ENCODE peak calls at places on chromosomes 2 and 18, in five cellular contexts. One of them, this sample, is unnamed.

GRCh38 chr18:32238635-32239268 is 48.9 kb downstream of the MEP1B start:
- DNase-seq in SHP77 treated with DMSO at 0.1 percent for 48 hours: no peak
- DNase-seq in SIG-M5: no peak
- DNase-seq in T follicular helper cell: no peak
- DNase-seq in activated CD4-positive, alpha-beta T cell treated with anti-CD3 and anti-CD28 coated beads for 1 hour: no peak
- DNase-seq in this sample: no peak

GRCh38 chr2:231791107-231791506 is 4.9 kb downstream of the COPS7B start:
- DNase-seq in SHP77 treated with DMSO at 0.1 percent for 48 hours: no peak
- DNase-seq in SIG-M5: no peak
- DNase-seq in T follicular helper cell: no peak
- DNase-seq in activated CD4-positive, alpha-beta T cell treated with anti-CD3 and anti-CD28 coated beads for 1 hour: no peak
- DNase-seq in this sample: no peak

GRCh38 chr2:127663566-127664064 is 11.7 kb downstream of the LIMS2 start:
- DNase-seq in SHP77 treated with DMSO at 0.1 percent for 48 hours: no peak
- DNase-seq in SIG-M5: no peak
- DNase-seq in T follicular helper cell: no peak
- DNase-seq in activated CD4-positive, alpha-beta T cell treated with anti-CD3 and anti-CD28 coated beads for 1 hour: no peak
- DNase-seq in this sample: no peak

GRCh38 chr2:27271631-27272340 is 3.4 kb upstream of the DNAJC5G start:
- DNase-seq in SHP77 treated with DMSO at 0.1 percent for 48 hours: no peak
- DNase-seq in SIG-M5: no peak
- DNase-seq in T follicular helper cell: no peak
- DNase-seq in activated CD4-positive, alpha-beta T cell treated with anti-CD3 and anti-CD28 coated beads for 1 hour: no peak
- DNase-seq in this sample: no peak

GRCh38 chr2:70767699-70768584 is at the start of gene ADD2:
- DNase-seq in SHP77 treated with DMSO at 0.1 percent for 48 hours: no peak
- DNase-seq in SIG-M5: no peak
- DNase-seq in T follicular helper cell: no peak
- DNase-seq in activated CD4-positive, alpha-beta T cell treated with anti-CD3 and anti-CD28 coated beads for 1 hour: no peak
- DNase-seq in this sample: no peak

GRCh38 chr18:49018553-49018943 is 67.8 kb upstream of the SMAD7 start:
- DNase-seq in SHP77 treated with DMSO at 0.1 percent for 48 hours: no peak
- DNase-seq in SIG-M5: no peak
- DNase-seq in T follicular helper cell: no peak
- DNase-seq in activated CD4-positive, alpha-beta T cell treated with anti-CD3 and anti-CD28 coated beads for 1 hour: peak; percentile 2
- DNase-seq in this sample: no peak

GRCh38 chr2:62354771-62355550 is 151.0 kb downstream of the TMEM17 start:
- DNase-seq in SHP77 treated with DMSO at 0.1 percent for 48 hours: no peak
- DNase-seq in SIG-M5: no peak
- DNase-seq in T follicular helper cell: no peak
- DNase-seq in activated CD4-positive, alpha-beta T cell treated with anti-CD3 and anti-CD28 coated beads for 1 hour: no peak
- DNase-seq in this sample: no peak

GRCh38 chr2:96108578-96109561 is 7.5 kb downstream of the ADRA2B start:
- DNase-seq in SHP77 treated with DMSO at 0.1 percent for 48 hours: no peak
- DNase-seq in SIG-M5: no peak
- DNase-seq in T follicular helper cell: no peak
- DNase-seq in activated CD4-positive, alpha-beta T cell treated with anti-CD3 and anti-CD28 coated beads for 1 hour: no peak
- DNase-seq in this sample: no peak

GRCh38 chr18:48629730-48630324 is 91.0 kb downstream of the CTIF start:
- DNase-seq in SHP77 treated with DMSO at 0.1 percent for 48 hours: no peak
- DNase-seq in SIG-M5: no peak
- DNase-seq in T follicular helper cell: no peak
- DNase-seq in activated CD4-positive, alpha-beta T cell treated with anti-CD3 and anti-CD28 coated beads for 1 hour: no peak
- DNase-seq in this sample: no peak

GRCh38 chr18:68735498-68736343 is 20.8 kb upstream of the TMX3 start:
- DNase-seq in SHP77 treated with DMSO at 0.1 percent for 48 hours: no peak
- DNase-seq in SIG-M5: no peak
- DNase-seq in T follicular helper cell: no peak
- DNase-seq in activated CD4-positive, alpha-beta T cell treated with anti-CD3 and anti-CD28 coated beads for 1 hour: no peak
- DNase-seq in this sample: no peak

GRCh38 chr2:55419236-55419513 is 481 bp downstream of the CCDC88A start:
- DNase-seq in SHP77 treated with DMSO at 0.1 percent for 48 hours: no peak
- DNase-seq in SIG-M5: no peak
- DNase-seq in T follicular helper cell: no peak
- DNase-seq in activated CD4-positive, alpha-beta T cell treated with anti-CD3 and anti-CD28 coated beads for 1 hour: no peak
- DNase-seq in this sample: no peak

GRCh38 chr18:40925071-40925541 is 1029.9 kb upstream of the PIK3C3 start:
- DNase-seq in SHP77 treated with DMSO at 0.1 percent for 48 hours: no peak
- DNase-seq in SIG-M5: no peak
- DNase-seq in T follicular helper cell: no peak
- DNase-seq in activated CD4-positive, alpha-beta T cell treated with anti-CD3 and anti-CD28 coated beads for 1 hour: no peak
- DNase-seq in this sample: no peak

GRCh38 chr2:152415231-152415642 is 80.3 kb downstream of the FMNL2 start:
- DNase-seq in SHP77 treated with DMSO at 0.1 percent for 48 hours: no peak
- DNase-seq in SIG-M5: no peak
- DNase-seq in T follicular helper cell: no peak
- DNase-seq in activated CD4-positive, alpha-beta T cell treated with anti-CD3 and anti-CD28 coated beads for 1 hour: no peak
- DNase-seq in this sample: no peak

GRCh38 chr2:159614534-159615186 is 1.7 kb downstream of the BAZ2B start:
- DNase-seq in SHP77 treated with DMSO at 0.1 percent for 48 hours: no peak
- DNase-seq in SIG-M5: no peak
- DNase-seq in T follicular helper cell: no peak
- DNase-seq in activated CD4-positive, alpha-beta T cell treated with anti-CD3 and anti-CD28 coated beads for 1 hour: no peak
- DNase-seq in this sample: no peak

GRCh38 chr2:54114936-54115283 is 505 bp upstream of the ACYP2 start:
- DNase-seq in SHP77 treated with DMSO at 0.1 percent for 48 hours: peak; percentile 76
- DNase-seq in SIG-M5: no peak
- DNase-seq in T follicular helper cell: no peak
- DNase-seq in activated CD4-positive, alpha-beta T cell treated with anti-CD3 and anti-CD28 coated beads for 1 hour: no peak
- DNase-seq in this sample: no peak

GRCh38 chr2:69597843-69598610 is 45.5 kb downstream of the AAK1 start:
- DNase-seq in SHP77 treated with DMSO at 0.1 percent for 48 hours: no peak
- DNase-seq in SIG-M5: no peak
- DNase-seq in T follicular helper cell: no peak
- DNase-seq in activated CD4-positive, alpha-beta T cell treated with anti-CD3 and anti-CD28 coated beads for 1 hour: no peak
- DNase-seq in this sample: no peak

GRCh38 chr18:12017079-12017478 is 35.8 kb downstream of the IMPA2 start:
- DNase-seq in SHP77 treated with DMSO at 0.1 percent for 48 hours: no peak
- DNase-seq in SIG-M5: no peak
- DNase-seq in T follicular helper cell: no peak
- DNase-seq in activated CD4-positive, alpha-beta T cell treated with anti-CD3 and anti-CD28 coated beads for 1 hour: no peak
- DNase-seq in this sample: no peak

GRCh38 chr2:208370881-208371633 is 35.5 kb upstream of the PTH2R start:
- DNase-seq in SHP77 treated with DMSO at 0.1 percent for 48 hours: no peak
- DNase-seq in SIG-M5: no peak
- DNase-seq in T follicular helper cell: no peak
- DNase-seq in activated CD4-positive, alpha-beta T cell treated with anti-CD3 and anti-CD28 coated beads for 1 hour: no peak
- DNase-seq in this sample: no peak

GRCh38 chr2:167783266-167784070 is 463.9 kb downstream of the STK39 start:
- DNase-seq in SHP77 treated with DMSO at 0.1 percent for 48 hours: no peak
- DNase-seq in SIG-M5: no peak
- DNase-seq in T follicular helper cell: no peak
- DNase-seq in activated CD4-positive, alpha-beta T cell treated with anti-CD3 and anti-CD28 coated beads for 1 hour: no peak
- DNase-seq in this sample: no peak

GRCh38 chr2:221612171-221612570 is 40.1 kb upstream of the EPHA4 start:
- DNase-seq in SHP77 treated with DMSO at 0.1 percent for 48 hours: no peak
- DNase-seq in SIG-M5: no peak
- DNase-seq in T follicular helper cell: no peak
- DNase-seq in activated CD4-positive, alpha-beta T cell treated with anti-CD3 and anti-CD28 coated beads for 1 hour: no peak
- DNase-seq in this sample: no peak

GRCh38 chr2:143333168-143333791 is 204.1 kb downstream of the ARHGAP15 start:
- DNase-seq in SHP77 treated with DMSO at 0.1 percent for 48 hours: no peak
- DNase-seq in SIG-M5: no peak
- DNase-seq in T follicular helper cell: no peak
- DNase-seq in activated CD4-positive, alpha-beta T cell treated with anti-CD3 and anti-CD28 coated beads for 1 hour: no peak
- DNase-seq in this sample: no peak

GRCh38 chr2:29326926-29327325 is 211.7 kb downstream of the CLIP4 start:
- DNase-seq in SHP77 treated with DMSO at 0.1 percent for 48 hours: no peak
- DNase-seq in SIG-M5: no peak
- DNase-seq in T follicular helper cell: no peak
- DNase-seq in activated CD4-positive, alpha-beta T cell treated with anti-CD3 and anti-CD28 coated beads for 1 hour: no peak
- DNase-seq in this sample: no peak

GRCh38 chr2:696999-697627 is 19.9 kb upstream of the TMEM18 start:
- DNase-seq in SHP77 treated with DMSO at 0.1 percent for 48 hours: no peak
- DNase-seq in SIG-M5: no peak
- DNase-seq in T follicular helper cell: no peak
- DNase-seq in activated CD4-positive, alpha-beta T cell treated with anti-CD3 and anti-CD28 coated beads for 1 hour: no peak
- DNase-seq in this sample: no peak

GRCh38 chr18:7754725-7755181 is 187.6 kb downstream of the PTPRM start:
- DNase-seq in SHP77 treated with DMSO at 0.1 percent for 48 hours: no peak
- DNase-seq in SIG-M5: no peak
- DNase-seq in T follicular helper cell: no peak
- DNase-seq in activated CD4-positive, alpha-beta T cell treated with anti-CD3 and anti-CD28 coated beads for 1 hour: no peak
- DNase-seq in this sample: no peak

GRCh38 chr2:149467461-149467860 is 120.1 kb downstream of the MMADHC start:
- DNase-seq in SHP77 treated with DMSO at 0.1 percent for 48 hours: no peak
- DNase-seq in SIG-M5: no peak
- DNase-seq in T follicular helper cell: no peak
- DNase-seq in activated CD4-positive, alpha-beta T cell treated with anti-CD3 and anti-CD28 coated beads for 1 hour: no peak
- DNase-seq in this sample: no peak

GRCh38 chr2:12061785-12062184 is 315.4 kb downstream of the LPIN1 start:
- DNase-seq in SHP77 treated with DMSO at 0.1 percent for 48 hours: no peak
- DNase-seq in SIG-M5: no peak
- DNase-seq in T follicular helper cell: no peak
- DNase-seq in activated CD4-positive, alpha-beta T cell treated with anti-CD3 and anti-CD28 coated beads for 1 hour: no peak
- DNase-seq in this sample: no peak

GRCh38 chr2:182509-183122 is 81.2 kb downstream of the SH3YL1 start:
- DNase-seq in SHP77 treated with DMSO at 0.1 percent for 48 hours: no peak
- DNase-seq in SIG-M5: no peak
- DNase-seq in T follicular helper cell: no peak
- DNase-seq in activated CD4-positive, alpha-beta T cell treated with anti-CD3 and anti-CD28 coated beads for 1 hour: no peak
- DNase-seq in this sample: no peak

GRCh38 chr2:24101992-24102391 is 17.4 kb upstream of the TP53I3 start:
- DNase-seq in SHP77 treated with DMSO at 0.1 percent for 48 hours: no peak
- DNase-seq in SIG-M5: no peak
- DNase-seq in T follicular helper cell: no peak
- DNase-seq in activated CD4-positive, alpha-beta T cell treated with anti-CD3 and anti-CD28 coated beads for 1 hour: no peak
- DNase-seq in this sample: no peak

GRCh38 chr2:5766051-5766450 is 73.9 kb downstream of the SOX11 start:
- DNase-seq in SHP77 treated with DMSO at 0.1 percent for 48 hours: no peak
- DNase-seq in SIG-M5: no peak
- DNase-seq in T follicular helper cell: no peak
- DNase-seq in activated CD4-positive, alpha-beta T cell treated with anti-CD3 and anti-CD28 coated beads for 1 hour: no peak
- DNase-seq in this sample: no peak

GRCh38 chr2:218564056-218564455 is 4.1 kb downstream of the USP37 start:
- DNase-seq in SHP77 treated with DMSO at 0.1 percent for 48 hours: no peak
- DNase-seq in SIG-M5: no peak
- DNase-seq in T follicular helper cell: no peak
- DNase-seq in activated CD4-positive, alpha-beta T cell treated with anti-CD3 and anti-CD28 coated beads for 1 hour: no peak
- DNase-seq in this sample: no peak

GRCh38 chr2:17309741-17310339 is 208.4 kb downstream of the RAD51AP2 start:
- DNase-seq in SHP77 treated with DMSO at 0.1 percent for 48 hours: peak; percentile 20
- DNase-seq in SIG-M5: no peak
- DNase-seq in T follicular helper cell: no peak
- DNase-seq in activated CD4-positive, alpha-beta T cell treated with anti-CD3 and anti-CD28 coated beads for 1 hour: no peak
- DNase-seq in this sample: no peak